ENCODE peak calls at places on chromosome 17, in seven cellular contexts. U is heart left ventricle; E is HCT116; K is neural progenitor cell; Z is activated CD8-positive, alpha-beta T cell treated with anti-CD3 and anti-CD28 coated beads for 36 hours; Y is GM13977; M is ovary. Q is an unnamed sample.

GRCh38 chr17:43673516-43674323 is 12.0 kb upstream of the MEOX1 start:
- DNase-seq in U (peak; percentile 60), E (peak; percentile 49), K (peak; percentile 70), Z (peak; percentile 88), Y (peak; percentile 69), M (peak; percentile 81), Q (peak; percentile 86)

GRCh38 chr17:79387783-79388182 is 223.1 kb downstream of the RBFOX3 start:
- DNase-seq in U (no peak), E (no peak), K (no peak), Z (no peak), Y (no peak), M (no peak), Q (no peak)

GRCh38 chr17:68291836-68292688 is 767 bp downstream of the ARSG start:
- DNase-seq in U (peak; percentile 75), E (peak; percentile 63), K (peak; percentile 87), Z (peak; percentile 93), Y (peak; percentile 91), M (peak; percentile 67), Q (peak; percentile 79)

GRCh38 chr17:56595831-56596740 is 2.6 kb downstream of the NOG start:
- DNase-seq in U (no peak), E (no peak), K (peak; percentile 59), Z (peak; percentile 70), Y (no peak), M (no peak), Q (no peak)

GRCh38 chr17:19426631-19427030 is 15.6 kb downstream of the RNF112 start:
- DNase-seq in U (no peak), E (no peak), K (no peak), Z (no peak), Y (no peak), M (no peak), Q (no peak)

GRCh38 chr17:44775838-44776621 is 17.2 kb downstream of the ADAM11 start:
- DNase-seq in U (no peak), E (no peak), K (no peak), Z (no peak), Y (no peak), M (peak; percentile 97), Q (peak; percentile 100)

GRCh38 chr17:15957608-15958307 is 12.8 kb downstream of the ADORA2B start:
- DNase-seq in U (no peak), E (no peak), K (no peak), Z (no peak), Y (no peak), M (no peak), Q (no peak)

GRCh38 chr17:70390059-70390458 is 220.7 kb downstream of the KCNJ2 start:
- DNase-seq in U (no peak), E (no peak), K (no peak), Z (no peak), Y (no peak), M (no peak), Q (no peak)

GRCh38 chr17:82611140-82612058 is 36.8 kb downstream of the WDR45B start:
- DNase-seq in U (no peak), E (no peak), K (no peak), Z (peak; percentile 31), Y (no peak), M (no peak), Q (no peak)

GRCh38 chr17:80349437-80350160 is 65.4 kb upstream of the ENDOV start:
- DNase-seq in U (no peak), E (no peak), K (no peak), Z (no peak), Y (no peak), M (no peak), Q (no peak)

GRCh38 chr17:5120036-5120435 is 4.2 kb downstream of the USP6 start:
- DNase-seq in U (no peak), E (no peak), K (no peak), Z (no peak), Y (no peak), M (no peak), Q (no peak)

GRCh38 chr17:68101075-68101991 is 65.8 kb downstream of the KPNA2 start:
- DNase-seq in U (peak; percentile 95), E (peak; percentile 92), K (peak; percentile 88), Z (peak; percentile 81), Y (peak; percentile 89), M (peak; percentile 88), Q (peak; percentile 96)

GRCh38 chr17:4074831-4075495 is 67.9 kb downstream of the ZZEF1 start:
- DNase-seq in U (no peak), E (peak; percentile 27), K (peak; percentile 44), Z (no peak), Y (peak; percentile 40), M (no peak), Q (peak; percentile 21)
- TF ChIP-seq CTCF in U (peak; percentile 52), E (peak; percentile 53), K (peak; percentile 81), Z (peak; percentile 80), Y (peak; percentile 64), M (no peak), Q (peak; percentile 17)

GRCh38 chr17:2396568-2397246 is 4.2 kb downstream of the MNT start:
- DNase-seq in U (peak; percentile 96), E (peak; percentile 93), K (peak; percentile 95), Z (peak; percentile 76), Y (peak; percentile 78), M (peak; percentile 95), Q (peak; percentile 92)

GRCh38 chr17:2393954-2394749 is 6.7 kb downstream of the MNT start:
- DNase-seq in U (no peak), E (no peak), K (peak; percentile 47), Z (peak; percentile 30), Y (no peak), M (no peak), Q (no peak)

GRCh38 chr17:2396192-2396567 is 4.7 kb downstream of the MNT start:
- DNase-seq in U (no peak), E (no peak), K (no peak), Z (no peak), Y (no peak), M (no peak), Q (no peak)

GRCh38 chr17:2394775-2395191 is 6.1 kb downstream of the MNT start:
- DNase-seq in U (no peak), E (no peak), K (no peak), Z (no peak), Y (no peak), M (peak; percentile 66), Q (no peak)

GRCh38 chr17:2395258-2396170 is 5.3 kb downstream of the MNT start:
- DNase-seq in U (no peak), E (no peak), K (no peak), Z (no peak), Y (no peak), M (peak; percentile 59), Q (no peak)
- TF ChIP-seq CTCF in U (no peak), E (no peak), K (peak; percentile 15), Z (no peak), Y (no peak), M (no peak), Q (no peak)

GRCh38 chr17:75763613-75764416 is 1.2 kb downstream of the GALK1 start:
- DNase-seq in U (no peak), E (no peak), K (no peak), Z (no peak), Y (no peak), M (peak; percentile 41), Q (no peak)

GRCh38 chr17:75764711-75765421 is at the start of gene GALK1:
- DNase-seq in U (peak; percentile 79), E (no peak), K (peak; percentile 85), Z (peak; percentile 81), Y (peak; percentile 93), M (peak; percentile 77), Q (peak; percentile 73)

GRCh38 chr17:75763269-75763607 is 1.8 kb downstream of the GALK1 start:
- DNase-seq in U (no peak), E (no peak), K (no peak), Z (no peak), Y (no peak), M (no peak), Q (no peak)

GRCh38 chr17:75765981-75766380 is 989 bp upstream of the GALK1 start:
- DNase-seq in U (no peak), E (no peak), K (no peak), Z (no peak), Y (no peak), M (peak; percentile 34), Q (no peak)

GRCh38 chr17:75764417-75764710 is 628 bp downstream of the GALK1 start:
- DNase-seq in U (no peak), E (no peak), K (no peak), Z (no peak), Y (no peak), M (no peak), Q (no peak)
- TF ChIP-seq CTCF in U (no peak), E (no peak), K (no peak), Z (no peak), Y (no peak), M (no peak), Q (no peak)

DNA sequence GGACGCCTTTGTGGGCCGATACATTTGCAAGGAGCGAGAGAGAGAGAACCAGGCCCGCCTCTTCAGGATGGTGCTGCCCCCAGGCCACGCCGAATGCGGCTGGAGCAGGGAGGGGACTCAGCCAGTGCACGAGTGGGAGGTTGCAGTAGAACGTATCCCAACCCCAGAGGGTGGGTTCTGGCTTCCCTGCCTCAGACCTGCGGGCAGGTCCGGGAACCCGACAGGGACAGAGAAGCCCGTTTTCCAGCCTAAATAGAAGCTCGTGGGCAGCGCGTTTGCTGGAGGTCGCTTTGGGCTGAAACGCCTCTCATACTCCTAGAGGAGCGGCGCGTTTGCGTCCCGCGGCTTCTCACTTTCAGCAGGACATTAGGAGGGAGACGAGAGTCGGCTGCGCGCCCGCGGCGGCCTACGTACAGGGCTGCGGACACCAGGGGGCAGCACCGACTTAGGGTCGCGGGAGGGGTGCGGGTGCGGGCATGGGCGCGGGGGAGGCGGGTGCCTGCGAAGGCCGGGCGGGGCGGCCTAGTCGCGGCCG is 11.0 kb downstream of the TBX2 start:
- DNase-seq in U (peak; percentile 83), E (no peak), K (peak; percentile 89), Z (peak; percentile 81), Y (peak; percentile 81), M (peak; percentile 84), Q (peak; percentile 39)
- TF ChIP-seq CTCF in U (peak; percentile 48), E (no peak), K (peak; percentile 69), Z (peak; percentile 52), Y (peak; percentile 81), M (peak; percentile 25), Q (peak; percentile 8)

DNA sequence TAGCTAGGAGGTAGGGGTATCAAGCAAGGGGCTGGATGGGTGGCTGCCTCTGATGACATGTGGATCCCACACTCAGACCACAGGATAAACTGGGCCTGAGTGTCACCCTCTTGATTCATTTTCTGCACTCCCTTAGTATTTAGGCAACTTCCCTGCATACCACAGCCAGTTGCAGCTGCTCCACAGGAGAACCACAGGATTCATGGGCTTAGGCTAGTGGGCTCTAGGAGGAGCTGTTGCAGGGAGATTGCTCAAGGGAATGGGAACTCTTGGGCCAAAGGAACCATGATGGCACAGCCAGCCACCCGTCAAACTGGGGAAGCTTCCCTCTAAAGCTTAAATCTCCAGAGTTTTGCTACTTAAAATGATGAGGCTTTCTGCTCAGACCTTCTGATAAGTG is 269.7 kb upstream of the ASIC2 start:
- DNase-seq in U (no peak), E (no peak), K (peak; percentile 26), Z (no peak), Y (no peak), M (no peak), Q (no peak)
- TF ChIP-seq CTCF in U (no peak), E (no peak), K (peak; percentile 29), Z (no peak), Y (no peak), M (no peak), Q (no peak)

GRCh38 chr17:74999523-74999922 is 12.1 kb downstream of the CDR2L start:
- DNase-seq in U (no peak), E (no peak), K (no peak), Z (no peak), Y (no peak), M (no peak), Q (no peak)
- TF ChIP-seq CTCF in U (no peak), E (no peak), K (no peak), Z (no peak), Y (no peak), M (no peak), Q (no peak)